ENCODE peak calls at places on chromosomes 16 and 17, in six cellular contexts. R, Y, G, I, Q and O are unnamed samples.

GRCh38 chr16:72722552-72722951 is 325.4 kb downstream of the ZFHX3 start:
- DNase-seq in R (no peak), Y (no peak), G (no peak), I (no peak), Q (no peak), O (no peak)

GRCh38 chr17:29124135-29124930 is 55.9 kb downstream of the MYO18A start:
- DNase-seq in R (peak; percentile 36), Y (no peak), G (peak; percentile 52), I (no peak), Q (peak; percentile 82), O (no peak)

GRCh38 chr17:82687375-82687861 is 11.1 kb downstream of the RAB40B start:
- DNase-seq in R (no peak), Y (peak; percentile 79), G (no peak), I (no peak), Q (peak; percentile 15), O (no peak)

GRCh38 chr16:84827897-84828296 is 8.1 kb downstream of the CRISPLD2 start:
- DNase-seq in R (no peak), Y (no peak), G (no peak), I (no peak), Q (no peak), O (no peak)

GRCh38 chr16:11265124-11265523 is 4.0 kb downstream of the TNP2 start:
- DNase-seq in R (no peak), Y (no peak), G (no peak), I (no peak), Q (no peak), O (no peak)

GRCh38 chr16:69482410-69482951 is 58.1 kb downstream of the CYB5B start:
- DNase-seq in R (no peak), Y (peak; percentile 21), G (peak; percentile 65), I (peak; percentile 56), Q (peak; percentile 27), O (peak; percentile 71)

GRCh38 chr17:63758428-63758827 is 15.0 kb downstream of the CCDC47 start:
- DNase-seq in R (no peak), Y (no peak), G (no peak), I (no peak), Q (no peak), O (no peak)

GRCh38 chr17:29444589-29444988 is 54.4 kb downstream of the TAOK1 start:
- DNase-seq in R (no peak), Y (no peak), G (no peak), I (no peak), Q (peak; percentile 75), O (no peak)

GRCh38 chr17:5817475-5818395 is 233.4 kb upstream of the NLRP1 start:
- DNase-seq in R (no peak), Y (no peak), G (no peak), I (no peak), Q (no peak), O (no peak)

GRCh38 chr17:69485901-69486643 is 71.6 kb downstream of the MAP2K6 start:
- DNase-seq in R (no peak), Y (no peak), G (no peak), I (no peak), Q (peak; percentile 59), O (no peak)

GRCh38 chr16:55711959-55712876 is 56.4 kb downstream of the SLC6A2 start:
- DNase-seq in R (peak; percentile 74), Y (peak; percentile 59), G (peak; percentile 84), I (peak; percentile 63), Q (peak; percentile 45), O (peak; percentile 55)

GRCh38 chr16:89318871-89319627 is 101.5 kb downstream of the ZNF778 start:
- DNase-seq in R (no peak), Y (no peak), G (no peak), I (no peak), Q (no peak), O (no peak)

GRCh38 chr16:50261160-50261706 is 5.1 kb upstream of the ADCY7 start:
- DNase-seq in R (no peak), Y (no peak), G (no peak), I (no peak), Q (no peak), O (no peak)

GRCh38 chr17:7842950-7843535 is 9.0 kb downstream of the KDM6B start:
- DNase-seq in R (peak; percentile 68), Y (peak; percentile 55), G (peak; percentile 79), I (peak; percentile 82), Q (peak; percentile 94), O (peak; percentile 71)

GRCh38 chr17:7843536-7844291 is 9.7 kb downstream of the KDM6B start:
- DNase-seq in R (peak; percentile 89), Y (peak; percentile 77), G (peak; percentile 72), I (peak; percentile 62), Q (peak; percentile 90), O (peak; percentile 87)

GRCh38 chr17:7845359-7846062 is 9.4 kb upstream of the TMEM88 start:
- DNase-seq in R (no peak), Y (no peak), G (no peak), I (peak; percentile 17), Q (no peak), O (no peak)

GRCh38 chr17:7846063-7846735 is 8.7 kb upstream of the TMEM88 start:
- DNase-seq in R (peak; percentile 14), Y (no peak), G (no peak), I (peak; percentile 12), Q (no peak), O (peak; percentile 52)

DNA sequence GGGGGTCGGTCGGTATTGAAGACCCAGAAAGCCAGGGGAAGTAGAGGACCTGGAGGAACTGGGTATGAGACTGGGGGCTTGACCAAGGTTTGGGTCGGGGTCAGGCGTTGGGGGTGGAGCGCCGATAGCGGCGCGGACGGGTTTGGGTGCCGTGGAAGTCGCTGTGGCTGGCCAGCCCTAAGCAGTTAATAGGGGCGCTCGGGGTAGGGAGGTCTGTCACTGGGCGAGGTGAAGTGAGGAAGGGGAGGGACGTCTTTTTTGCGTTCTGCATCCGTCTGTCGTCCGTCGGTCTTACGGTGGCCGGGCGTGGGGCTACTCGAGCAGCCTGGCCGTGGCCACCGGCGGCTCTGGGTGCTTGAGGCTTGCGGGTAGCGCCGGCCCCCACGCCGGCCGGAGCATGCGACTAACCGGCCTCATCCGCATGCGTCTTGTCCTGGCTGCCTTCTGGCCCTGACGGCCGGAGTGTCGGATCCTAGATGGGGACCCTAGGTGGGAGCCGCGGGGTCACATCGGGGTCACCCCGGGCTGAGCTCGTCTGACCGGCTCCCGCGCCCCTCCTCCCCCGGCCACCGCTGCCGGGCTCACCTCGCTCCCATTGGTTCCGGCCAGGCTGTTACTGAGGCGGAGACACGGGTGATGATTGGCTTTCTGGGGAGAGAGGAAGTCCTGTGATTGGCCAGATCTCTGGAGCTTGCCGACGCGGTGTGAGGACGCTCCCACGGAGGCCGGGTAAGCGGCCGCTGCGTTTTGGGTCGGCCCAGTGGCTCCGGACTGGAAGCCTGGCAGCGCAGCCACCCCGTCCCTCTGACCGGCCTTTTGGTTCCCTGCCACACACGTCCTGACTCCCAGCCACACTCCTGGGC is 10.3 kb upstream of the TMEM88 start:
- DNase-seq in R (peak; percentile 90), Y (peak; percentile 95), G (peak; percentile 88), I (peak; percentile 90), Q (peak; percentile 94), O (peak; percentile 85)
- TF ChIP-seq POLR2A in R (peak; percentile 83), Y (peak; percentile 93), G (peak; percentile 87), I (no peak), Q (peak; percentile 92), O (peak; percentile 71)

GRCh38 chr16:1492082-1492922 is 858 bp upstream of the TELO2 start:
- DNase-seq in R (no peak), Y (no peak), G (no peak), I (no peak), Q (no peak), O (no peak)

GRCh38 chr16:1494711-1495110 is 1.6 kb downstream of the TELO2 start:
- DNase-seq in R (no peak), Y (no peak), G (no peak), I (no peak), Q (peak; percentile 15), O (no peak)

GRCh38 chr16:1494129-1494640 is 1.0 kb downstream of the TELO2 start:
- DNase-seq in R (no peak), Y (peak; percentile 61), G (peak; percentile 26), I (no peak), Q (peak; percentile 69), O (peak; percentile 69)

GRCh38 chr16:1493746-1494094 is 560 bp downstream of the TELO2 start:
- DNase-seq in R (no peak), Y (no peak), G (no peak), I (no peak), Q (no peak), O (no peak)

GRCh38 chr16:1492923-1493745 is at the start of gene TELO2:
- DNase-seq in R (peak; percentile 81), Y (peak; percentile 82), G (peak; percentile 56), I (peak; percentile 51), Q (peak; percentile 70), O (peak; percentile 75)
- TF ChIP-seq POLR2A in R (peak; percentile 57), Y (peak; percentile 41), G (peak; percentile 30), I (no peak), Q (no peak), O (peak; percentile 29)

GRCh38 chr17:48597775-48598631 is 4.4 kb upstream of the HOXB5 start:
- DNase-seq in R (peak; percentile 39), Y (no peak), G (no peak), I (no peak), Q (peak; percentile 88), O (no peak)
- TF ChIP-seq POLR2A in R (peak; percentile 31), Y (no peak), G (no peak), I (no peak), Q (peak; percentile 65), O (no peak)

GRCh38 chr16:21984062-21984461 is 16.9 kb downstream of the PDZD9 start:
- DNase-seq in R (no peak), Y (no peak), G (no peak), I (no peak), Q (no peak), O (no peak)
- TF ChIP-seq POLR2A in R (no peak), Y (no peak), G (no peak), I (no peak), Q (no peak), O (no peak)

GRCh38 chr16:2039286-2040030 is 8.2 kb downstream of the NTHL1 start:
- DNase-seq in R (no peak), Y (peak; percentile 86), G (peak; percentile 70), I (no peak), Q (peak; percentile 93), O (peak; percentile 91)
- TF ChIP-seq POLR2A in R (no peak), Y (no peak), G (no peak), I (no peak), Q (peak; percentile 33), O (no peak)